ENCODE peak calls at places on chromosomes 12 and 14, in six cellular contexts. W is activated T-helper 1 cell treated with anti-CD3 and anti-CD28 coated beads, Interleukin-2, amount 50 U/mL, for 16 hours; H is SHP77; T is HFFc6; Q is GM20000; P is LNCaP clone FGC. C is an unnamed sample.

GRCh38 chr14:62126885-62127478 is 364.8 kb downstream of the SNAPC1 start:
- DNase-seq in H (peak), T (peak), P (peak), W (no peak), Q (peak), C (peak)

GRCh38 chr12:109645708-109646107 is 67.9 kb upstream of the FAM222A start:
- DNase-seq in W (no peak), T (no peak), P (no peak), H (no peak), Q (no peak), C (no peak)

GRCh38 chr12:73547421-73547820 is 990.2 kb upstream of the ATXN7L3B start:
- DNase-seq in W (no peak), Q (no peak), P (no peak), T (no peak), H (no peak), C (no peak)

GRCh38 chr14:22978487-22978837 is 3.9 kb downstream of the AJUBA start:
- DNase-seq in T (no peak), P (no peak), Q (no peak), W (no peak), H (no peak), C (no peak)

GRCh38 chr14:23559010-23559920 is 3.2 kb downstream of the THTPA start:
- DNase-seq in W (peak), T (peak), Q (peak), P (no peak), H (peak), C (no peak)

GRCh38 chr12:27382126-27382795 is 49.6 kb downstream of the BMAL2 start:
- DNase-seq in T (peak), Q (no peak), H (no peak), W (no peak), P (no peak), C (no peak)

GRCh38 chr12:131124487-131125280 is 171.0 kb downstream of the ADGRD1 start:
- DNase-seq in T (no peak), Q (no peak), P (no peak), H (no peak), W (no peak), C (no peak)

GRCh38 chr12:110498984-110499706 is 2.8 kb downstream of the VPS29 start:
- DNase-seq in P (no peak), W (no peak), H (no peak), Q (no peak), T (peak), C (no peak)

GRCh38 chr14:72891666-72892102 is 2.2 kb downstream of the DPF3 start:
- DNase-seq in W (no peak), T (no peak), P (no peak), Q (no peak), H (no peak), C (no peak)

GRCh38 chr12:128853321-128854197 is at the start of gene GLT1D1:
- DNase-seq in W (no peak), H (no peak), Q (peak), T (no peak), P (no peak), C (no peak)

GRCh38 chr12:119177056-119177325 is 1.7 kb upstream of the HSPB8 start:
- DNase-seq in T (no peak), W (no peak), Q (no peak), H (no peak), P (no peak), C (no peak)

GRCh38 chr14:66099451-66099850 is 386.7 kb upstream of the CCDC196 start:
- DNase-seq in H (peak), Q (no peak), P (no peak), T (no peak), W (no peak), C (no peak)

GRCh38 chr12:77102123-77102522 is 36.8 kb upstream of the E2F7 start:
- DNase-seq in Q (no peak), W (no peak), T (no peak), P (no peak), H (no peak), C (no peak)

GRCh38 chr12:64392221-64392620 is 1.7 kb upstream of the C12orf56 start:
- DNase-seq in W (no peak), T (peak), Q (peak), P (no peak), H (no peak), C (no peak)

GRCh38 chr14:92986254-92987147 is 63.6 kb downstream of the CHGA start:
- DNase-seq in T (peak), W (no peak), H (no peak), P (peak), Q (no peak), C (no peak)

GRCh38 chr12:113099764-113100163 is 35.8 kb downstream of the RASAL1 start:
- DNase-seq in T (no peak), P (no peak), H (no peak), Q (no peak), W (no peak), C (no peak)

GRCh38 chr14:95597784-95598204 is 62.9 kb downstream of the GLRX5 start:
- DNase-seq in W (no peak), P (no peak), T (peak), Q (peak), H (peak), C (peak)

GRCh38 chr14:84162658-84163057 is 1367.3 kb upstream of the FLRT2 start:
- DNase-seq in T (no peak), P (no peak), H (no peak), Q (no peak), W (no peak), C (no peak)

GRCh38 chr14:101761032-101761880 is at the start of gene PPP2R5C:
- DNase-seq in P (peak), H (peak), W (peak), T (peak), Q (peak), C (peak)

GRCh38 chr12:116969615-116970575 is 59.1 kb downstream of the FBXW8 start:
- DNase-seq in H (peak), P (no peak), T (no peak), W (no peak), Q (no peak), C (peak)

GRCh38 chr12:102407776-102408486 is 72.4 kb downstream of the IGF1 start:
- DNase-seq in P (no peak), W (no peak), Q (no peak), H (no peak), T (peak), C (no peak)

GRCh38 chr12:121611306-121611705 is 15.0 kb upstream of the ORAI1 start:
- DNase-seq in P (no peak), Q (no peak), H (no peak), T (no peak), W (no peak), C (no peak)

GRCh38 chr12:51330186-51330585 is 6.2 kb upstream of the BIN2 start:
- DNase-seq in T (no peak), Q (no peak), W (no peak), P (no peak), H (no peak), C (no peak)

GRCh38 chr14:64196668-64197411 is 97.3 kb downstream of the ESR2 start:
- DNase-seq in H (peak), T (peak), W (no peak), P (no peak), Q (peak), C (no peak)

GRCh38 chr14:87055007-87055406 is 938.0 kb downstream of the GALC start:
- DNase-seq in T (no peak), H (no peak), W (no peak), P (no peak), Q (no peak), C (no peak)

C was measured in DMS153.